ENCODE peak calls at places on chromosomes 3 and 15, in nine cellular contexts. H is pancreas, Q is endothelial cell of umbilical vein, B is tibial artery, V is spleen, M is body of pancreas, R is uterus, F is HepG2, C is PC-3. Z is an unnamed sample.

GRCh38 chr3:64218329-64218728 is 6.9 kb downstream of the PRICKLE2 start:
- DNase-seq in H (no peak), Q (no peak), B (no peak), V (no peak), M (no peak), R (no peak), F (no peak), C (no peak), Z (no peak)

GRCh38 chr3:125141596-125142417 is 70.7 kb downstream of the SLC12A8 start:
- DNase-seq in H (no peak), Q (peak; percentile 37), B (peak; percentile 83), V (peak; percentile 95), M (peak; percentile 49), R (peak; percentile 54), F (no peak), C (no peak), Z (peak; percentile 73)

GRCh38 chr3:76369170-76369569 is 583.8 kb upstream of the ZNF717 start:
- DNase-seq in H (no peak), Q (no peak), B (no peak), V (no peak), M (no peak), R (no peak), F (no peak), C (peak; percentile 46), Z (no peak)

GRCh38 chr3:47019201-47019600 is 39.7 kb downstream of the NBEAL2 start:
- DNase-seq in H (no peak), Q (no peak), B (no peak), V (no peak), M (no peak), R (no peak), F (no peak), C (peak; percentile 26), Z (no peak)

GRCh38 chr15:59437777-59438574 is at the start of gene FAM81A:
- DNase-seq in H (peak; percentile 76), Q (peak; percentile 35), B (peak; percentile 92), V (peak; percentile 91), M (peak; percentile 82), R (peak; percentile 84), F (no peak), C (peak; percentile 68), Z (peak; percentile 74)

GRCh38 chr15:64634576-64635485 is 140.6 kb downstream of the RBPMS2 start:
- DNase-seq in H (no peak), Q (peak; percentile 79), B (no peak), V (no peak), M (peak; percentile 35), R (no peak), F (peak; percentile 72), C (no peak), Z (no peak)

GRCh38 chr3:70358978-70359580 is 46.6 kb upstream of the MDFIC2 start:
- DNase-seq in H (no peak), Q (peak; percentile 72), B (no peak), V (no peak), M (peak; percentile 22), R (no peak), F (peak; percentile 2), C (peak; percentile 35), Z (no peak)

GRCh38 chr3:93988283-93988682 is 8.3 kb downstream of the ARL13B start:
- DNase-seq in H (no peak), Q (peak; percentile 41), B (no peak), V (no peak), M (no peak), R (no peak), F (no peak), C (peak; percentile 13), Z (no peak)

GRCh38 chr3:131036986-131037385 is 10.3 kb downstream of the NEK11 start:
- DNase-seq in H (no peak), Q (no peak), B (no peak), V (no peak), M (no peak), R (no peak), F (no peak), C (no peak), Z (no peak)

GRCh38 chr15:98657721-98658120 is 9.4 kb downstream of the IGF1R start:
- DNase-seq in H (no peak), Q (no peak), B (no peak), V (no peak), M (no peak), R (no peak), F (no peak), C (no peak), Z (no peak)

GRCh38 chr3:109532257-109533216 is 195.2 kb upstream of the DPPA4 start:
- DNase-seq in H (no peak), Q (no peak), B (no peak), V (no peak), M (peak; percentile 65), R (no peak), F (peak; percentile 35), C (peak; percentile 78), Z (no peak)

GRCh38 chr15:36323607-36324006 is 255.8 kb upstream of the CDIN1 start:
- DNase-seq in H (no peak), Q (no peak), B (no peak), V (no peak), M (no peak), R (no peak), F (no peak), C (no peak), Z (no peak)

GRCh38 chr3:107412376-107412775 is 35.1 kb downstream of the CCDC54 start:
- DNase-seq in H (no peak), Q (no peak), B (no peak), V (no peak), M (no peak), R (peak; percentile 20), F (no peak), C (peak; percentile 28), Z (no peak)

GRCh38 chr3:107414325-107414964 is 37.2 kb downstream of the CCDC54 start:
- DNase-seq in H (no peak), Q (no peak), B (no peak), V (no peak), M (no peak), R (no peak), F (no peak), C (no peak), Z (no peak)

GRCh38 chr3:107416886-107417285 is 39.6 kb downstream of the CCDC54 start:
- DNase-seq in H (no peak), Q (no peak), B (no peak), V (no peak), M (no peak), R (no peak), F (no peak), C (no peak), Z (no peak)

GRCh38 chr3:107413264-107413663 is 36.0 kb downstream of the CCDC54 start:
- DNase-seq in H (no peak), Q (no peak), B (no peak), V (no peak), M (no peak), R (no peak), F (no peak), C (no peak), Z (no peak)

DNA sequence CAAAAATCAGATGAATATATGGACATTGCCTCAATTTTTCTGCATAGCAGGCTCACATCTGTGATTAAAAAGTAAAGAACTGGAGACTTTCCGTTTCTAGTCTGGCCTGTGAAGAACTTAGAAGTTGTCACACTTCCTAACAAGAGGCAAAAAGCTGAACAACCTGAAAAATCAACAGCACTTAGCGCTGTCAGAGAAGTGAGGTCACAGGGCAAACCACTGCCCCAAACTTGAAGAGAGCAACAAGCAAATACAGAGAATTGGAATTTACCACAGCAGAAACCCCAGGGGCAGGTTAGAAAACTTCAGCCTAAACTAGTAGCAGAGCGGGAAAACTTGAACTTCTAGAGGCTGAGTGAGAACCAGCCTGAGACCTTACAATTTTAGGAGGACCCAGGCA is 38.9 kb downstream of the CCDC54 start:
- DNase-seq in H (no peak), Q (no peak), B (no peak), V (no peak), M (no peak), R (no peak), F (no peak), C (no peak), Z (no peak)
- H3K4me1 ChIP-seq in H (no peaks in the 10 kb centered on the region), Q (peaks cover 2% of the 10 kb centered on the region), B (no peaks in the 10 kb centered on the region), V (no peaks in the 10 kb centered on the region), M (no peaks in the 10 kb centered on the region), R (no peaks in the 10 kb centered on the region), F (no peaks in the 10 kb centered on the region), C (no peaks in the 10 kb centered on the region), Z (no peaks in the 10 kb centered on the region)

GRCh38 chr3:132537297-132537696 is 59.8 kb upstream of the ACKR4 start:
- DNase-seq in H (no peak), Q (no peak), B (no peak), V (no peak), M (no peak), R (no peak), F (no peak), C (no peak), Z (no peak)
- TF ChIP-seq CTCF in H (no peak), Q (peak; percentile 0), B (no peak), V (no peak), M (no peak), R (no peak), F (no peak), C (peak; percentile 34), Z (no peak)

DNA sequence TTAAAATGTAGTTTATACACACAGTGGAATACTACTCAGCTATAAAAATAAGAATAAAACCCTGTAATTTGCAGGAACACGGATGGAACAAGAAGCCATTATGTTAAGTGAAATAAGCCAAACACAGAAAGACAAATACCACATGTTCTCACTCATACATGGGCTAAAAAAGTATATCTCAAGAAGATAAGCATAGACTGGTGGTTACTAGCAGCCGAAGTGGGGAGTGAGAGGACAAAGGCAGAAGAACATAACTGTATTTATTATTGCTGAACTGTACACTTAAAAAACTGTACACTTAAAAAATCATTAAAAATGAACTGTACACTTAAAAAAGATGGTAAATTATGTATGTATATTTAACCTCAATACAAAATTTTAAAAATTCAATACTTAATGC is 11.0 kb downstream of the UBE3A start:
- DNase-seq in H (no peak), Q (no peak), B (no peak), V (no peak), M (no peak), R (no peak), F (no peak), C (no peak), Z (no peak)
- H3K9me3 ChIP-seq in H (no peaks in the 10 kb centered on the region), Q (no peaks in the 10 kb centered on the region), B (no peaks in the 10 kb centered on the region), V (no peaks in the 10 kb centered on the region), M (no peaks in the 10 kb centered on the region), R (no peaks in the 10 kb centered on the region), F (no peaks in the 10 kb centered on the region), C (no peaks in the 10 kb centered on the region), Z (no peaks in the 10 kb centered on the region)

GRCh38 chr15:60649845-60650548 is 171.1 kb upstream of the ICE2 start:
- DNase-seq in H (no peak), Q (no peak), B (no peak), V (no peak), M (no peak), R (no peak), F (peak; percentile 41), C (no peak), Z (no peak)
- H3K4me1 ChIP-seq in H (no peaks in the 10 kb centered on the region), Q (peaks cover 2% of the 10 kb centered on the region), B (no peaks in the 10 kb centered on the region), V (no peaks in the 10 kb centered on the region), M (no peaks in the 10 kb centered on the region), R (no peaks in the 10 kb centered on the region), F (peaks cover 28% of the 10 kb centered on the region), C (no peaks in the 10 kb centered on the region), Z (no peaks in the 10 kb centered on the region)

Z was measured in right lobe of liver.